ENCODE peak calls at places on chromosome X, in ten cellular contexts. F is uterus, C is heart left ventricle, H is suprapubic skin, J is body of pancreas, P is esophagus muscularis mucosa, L is sigmoid colon, V is IMR-90, R is gastrocnemius medialis, E is transverse colon. T is an unnamed sample. For H3K4me1, the result is how much of the 10 kb centered on the place peaks cover.

GRCh38 chrX:70455366-70456202 is 10.9 kb downstream of the DLG3 start:
- DNase-seq in F (no peak), V (no peak), R (no peak), P (no peak), L (no peak), H (no peak), E (peak), C (no peak), J (peak), T (no peak)

GRCh38 chrX:107675823-107676555 is 47.7 kb downstream of the PRPS1 start:
- DNase-seq in E (no peak), J (no peak), H (no peak), C (no peak), V (peak), F (peak), L (peak), R (peak), P (no peak), T (peak)

GRCh38 chrX:110847334-110847733 is 51.7 kb upstream of the CHRDL1 start:
- DNase-seq in E (no peak), F (no peak), C (no peak), H (no peak), P (no peak), J (no peak), R (no peak), V (peak), L (no peak), T (no peak)

GRCh38 chrX:42615161-42615563 is 162.8 kb downstream of the PPP1R2C start:
- DNase-seq in V (no peak), J (no peak), R (no peak), H (no peak), C (no peak), E (peak), P (no peak), L (no peak), F (no peak), T (no peak)

GRCh38 chrX:139091086-139091485 is 379.6 kb upstream of the FGF13 start:
- DNase-seq in P (no peak), R (no peak), H (no peak), C (no peak), L (no peak), E (no peak), F (no peak), J (no peak), V (no peak), T (no peak)

GRCh38 chrX:152635941-152636340 is 1.8 kb upstream of the GABRQ start:
- DNase-seq in C (no peak), L (no peak), V (peak), J (peak), H (no peak), P (no peak), R (no peak), F (no peak), E (peak), T (no peak)

GRCh38 chrX:41903544-41903943 is 19.8 kb downstream of the CASK start:
- DNase-seq in V (no peak), L (no peak), H (no peak), E (no peak), P (no peak), J (no peak), C (no peak), R (no peak), F (no peak), T (no peak)

GRCh38 chrX:126836195-126836594 is 16.7 kb downstream of the PRR32 start:
- DNase-seq in J (no peak), V (no peak), R (no peak), L (no peak), F (no peak), H (no peak), C (no peak), P (no peak), E (no peak), T (no peak)

GRCh38 chrX:118156953-118157608 is 40.5 kb upstream of the KLHL13 start:
- DNase-seq in R (no peak), C (no peak), L (no peak), J (no peak), H (no peak), F (no peak), P (no peak), E (no peak), V (no peak), T (no peak)

GRCh38 chrX:63330681-63331080 is 20.5 kb downstream of the SPIN4 start:
- DNase-seq in V (no peak), E (no peak), F (no peak), L (no peak), P (no peak), J (no peak), R (no peak), H (no peak), C (no peak), T (no peak)

GRCh38 chrX:56932653-56933339 is 62.5 kb downstream of the SPIN3 start:
- DNase-seq in J (no peak), F (no peak), V (no peak), H (no peak), L (no peak), R (no peak), E (no peak), P (no peak), C (no peak), T (no peak)

GRCh38 chrX:7146026-7146702 is 1.3 kb upstream of the STS start:
- DNase-seq in L (no peak), R (no peak), E (no peak), V (no peak), F (no peak), J (no peak), H (no peak), C (no peak), P (no peak), T (no peak)

GRCh38 chrX:68916891-68917290 is 88.1 kb downstream of the EFNB1 start:
- DNase-seq in L (no peak), H (no peak), C (no peak), R (no peak), P (no peak), E (no peak), F (no peak), J (no peak), V (no peak), T (no peak)

GRCh38 chrX:17839269-17839668 is 21.8 kb downstream of the RAI2 start:
- DNase-seq in F (no peak), J (no peak), E (no peak), C (no peak), P (no peak), R (no peak), V (no peak), L (no peak), H (no peak), T (no peak)

GRCh38 chrX:131746491-131746968 is 202.7 kb downstream of the OR13H1 start:
- DNase-seq in E (peak), P (no peak), V (peak), H (peak), C (no peak), R (no peak), J (no peak), F (peak), L (peak), T (peak)

GRCh38 chrX:140664939-140665338 is 44.6 kb upstream of the LINC00632 start:
- DNase-seq in V (peak), L (no peak), C (no peak), E (no peak), R (no peak), J (no peak), F (no peak), H (no peak), P (no peak), T (no peak)

GRCh38 chrX:10533686-10534365 is 86.6 kb downstream of the MID1 start:
- DNase-seq in J (no peak), C (no peak), R (no peak), V (no peak), L (no peak), H (no peak), P (no peak), F (no peak), E (no peak), T (no peak)

GRCh38 chrX:135463937-135464336 is 42.2 kb downstream of the SMIM10L2A start:
- DNase-seq in E (no peak), H (no peak), F (no peak), J (no peak), R (no peak), V (peak), C (no peak), P (no peak), L (no peak), T (no peak)

GRCh38 chrX:42219231-42219630 is 295.9 kb upstream of the CASK start:
- DNase-seq in L (no peak), C (no peak), F (no peak), J (no peak), P (no peak), V (no peak), R (no peak), E (no peak), H (no peak), T (no peak)

GRCh38 chrX:3516051-3516541 is 169.6 kb upstream of the MXRA5 start:
- DNase-seq in F (no peak), V (peak), C (no peak), L (no peak), J (no peak), H (no peak), E (no peak), P (no peak), R (no peak), T (no peak)
- H3K4me1 ChIP-seq in F (under half), V (under half), C (under half), L (under half), J (under half), H (under half), E (under half), P (under half), R (under half), T (under half)

DNA sequence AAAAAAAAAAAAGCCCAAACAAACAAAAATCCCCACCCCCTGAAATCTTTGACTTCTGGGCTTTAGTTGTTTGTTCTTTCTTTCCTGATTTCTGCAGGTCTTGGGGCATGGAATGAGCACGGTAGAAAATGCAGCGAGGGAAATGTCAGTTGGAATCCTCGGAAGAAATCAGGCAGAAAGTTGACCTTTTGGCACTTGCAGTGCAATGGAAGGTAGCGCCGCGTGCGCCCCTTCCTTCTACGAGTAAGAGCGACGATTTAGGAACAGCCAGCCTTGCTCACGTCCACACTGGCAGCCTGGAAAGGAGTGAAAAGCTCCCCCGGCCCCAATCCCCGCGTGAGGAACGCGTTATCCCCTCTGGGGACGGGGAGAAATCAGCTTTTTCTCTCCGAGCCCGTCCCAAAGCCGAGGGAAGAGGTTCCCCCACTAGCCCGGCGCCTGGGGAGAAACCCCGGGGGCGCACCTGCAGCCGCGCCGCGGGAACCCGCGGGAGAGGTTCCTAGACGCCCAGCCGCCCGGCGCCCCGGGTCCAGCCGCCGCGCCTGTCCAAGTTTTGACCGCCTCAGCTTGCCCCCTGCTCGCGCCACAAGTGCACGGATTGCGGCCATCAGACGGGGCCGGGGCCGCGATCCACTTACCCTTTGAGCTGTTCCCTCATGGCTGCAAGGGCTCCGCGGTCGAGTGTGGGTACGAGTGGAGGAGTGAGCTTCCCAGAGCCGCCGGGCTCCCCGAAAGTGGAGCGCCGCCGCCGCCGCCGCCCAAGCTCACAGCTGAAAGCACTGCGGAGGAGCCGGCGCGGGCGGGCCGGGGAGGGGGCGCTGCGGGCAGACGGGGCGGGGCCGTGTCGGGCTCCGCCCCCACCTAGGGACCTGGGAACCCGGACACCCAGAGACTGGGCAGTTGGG is 194.6 kb upstream of the FTHL17 start:
- DNase-seq in E (peak), L (peak), P (no peak), R (no peak), H (peak), F (peak), C (peak), J (peak), V (no peak), T (peak)
- TF ChIP-seq POLR2A in E (no peak), L (no peak), P (no peak), R (no peak), H (no peak), F (no peak), C (no peak), J (peak), V (no peak), T (no peak)

GRCh38 chrX:154094833-154095232 is 2.7 kb downstream of the MECP2 start:
- DNase-seq in L (no peak), V (no peak), E (no peak), J (no peak), P (no peak), R (no peak), F (no peak), C (no peak), H (no peak), T (no peak)

GRCh38 chrX:154092371-154092770 is 5.1 kb downstream of the MECP2 start:
- DNase-seq in F (no peak), V (no peak), J (no peak), H (no peak), E (no peak), C (no peak), R (no peak), P (no peak), L (no peak), T (no peak)

GRCh38 chrX:154093965-154094364 is 3.6 kb downstream of the MECP2 start:
- DNase-seq in P (no peak), H (no peak), C (no peak), E (no peak), L (no peak), J (no peak), R (no peak), V (no peak), F (no peak), T (no peak)

GRCh38 chrX:154090731-154091130 is 6.8 kb downstream of the MECP2 start:
- DNase-seq in F (no peak), H (no peak), V (no peak), E (no peak), J (no peak), P (no peak), R (no peak), C (no peak), L (no peak), T (no peak)

GRCh38 chrX:154091678-154092077 is 5.8 kb downstream of the MECP2 start:
- DNase-seq in C (no peak), L (no peak), R (no peak), P (no peak), J (peak), F (no peak), V (no peak), H (no peak), E (no peak), T (no peak)
- H3K4me1 ChIP-seq in C (under half), L (under half), R (under half), P (half or more), J (under half), F (under half), V (under half), H (under half), E (under half), T (under half)

GRCh38 chrX:119500061-119500800 is 32.0 kb downstream of the SLC25A5 start:
- DNase-seq in C (no peak), P (no peak), E (no peak), J (no peak), L (peak), R (no peak), F (no peak), H (no peak), V (no peak), T (no peak)

GRCh38 chrX:119505945-119506344 is 37.7 kb downstream of the SLC25A5 start:
- DNase-seq in P (no peak), V (no peak), C (no peak), J (no peak), R (no peak), E (peak), F (no peak), L (peak), H (no peak), T (no peak)

GRCh38 chrX:119501511-119502148 is 33.4 kb downstream of the SLC25A5 start:
- DNase-seq in H (peak), C (no peak), V (no peak), L (peak), E (no peak), J (no peak), P (no peak), R (no peak), F (no peak), T (no peak)

GRCh38 chrX:119503484-119503861 is 35.2 kb downstream of the SLC25A5 start:
- DNase-seq in C (no peak), H (peak), R (no peak), J (peak), E (peak), P (no peak), F (no peak), V (peak), L (peak), T (no peak)

DNA sequence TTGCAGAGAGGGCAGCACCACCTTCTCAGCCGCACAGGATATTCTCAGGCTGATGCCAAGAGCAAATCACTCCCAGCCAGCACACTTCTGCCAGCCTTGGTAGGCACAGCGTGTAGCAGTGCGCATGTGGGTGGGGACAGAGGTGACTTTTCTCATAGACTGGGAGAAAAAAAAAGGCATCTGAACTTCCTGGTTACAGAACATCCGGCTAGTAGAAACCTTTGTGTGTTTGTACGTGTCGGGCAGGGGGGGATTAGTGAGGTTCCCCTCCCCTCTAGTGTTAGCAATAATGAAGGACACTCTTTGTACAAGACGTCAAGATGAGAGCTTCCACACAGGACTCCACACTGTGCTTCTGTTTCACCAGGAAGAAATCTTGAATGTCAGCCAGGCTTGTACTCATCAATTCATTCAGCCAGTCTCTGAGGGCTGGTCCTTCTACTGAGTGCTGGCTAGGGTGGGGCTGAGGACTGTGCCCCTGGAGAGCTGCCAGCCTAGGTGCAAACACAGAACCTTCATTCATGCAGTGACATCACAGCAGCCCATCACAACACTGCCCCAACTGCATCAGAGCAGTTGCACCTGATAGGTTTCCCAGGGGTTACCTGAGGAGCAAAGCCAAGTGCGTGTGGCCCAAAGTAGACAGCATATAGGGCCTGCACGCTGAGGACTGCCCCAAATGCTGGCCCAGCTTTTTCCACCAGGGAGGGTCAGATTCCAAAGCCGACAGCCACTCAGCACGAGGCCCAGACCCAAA is 34.7 kb downstream of the SLC25A5 start:
- DNase-seq in H (peak), C (no peak), V (peak), F (no peak), R (no peak), L (peak), E (peak), J (peak), P (no peak), T (no peak)
- TF ChIP-seq POLR2A in H (no peak), C (no peak), V (no peak), F (no peak), R (no peak), L (no peak), E (peak), J (no peak), P (no peak), T (no peak)

DNA sequence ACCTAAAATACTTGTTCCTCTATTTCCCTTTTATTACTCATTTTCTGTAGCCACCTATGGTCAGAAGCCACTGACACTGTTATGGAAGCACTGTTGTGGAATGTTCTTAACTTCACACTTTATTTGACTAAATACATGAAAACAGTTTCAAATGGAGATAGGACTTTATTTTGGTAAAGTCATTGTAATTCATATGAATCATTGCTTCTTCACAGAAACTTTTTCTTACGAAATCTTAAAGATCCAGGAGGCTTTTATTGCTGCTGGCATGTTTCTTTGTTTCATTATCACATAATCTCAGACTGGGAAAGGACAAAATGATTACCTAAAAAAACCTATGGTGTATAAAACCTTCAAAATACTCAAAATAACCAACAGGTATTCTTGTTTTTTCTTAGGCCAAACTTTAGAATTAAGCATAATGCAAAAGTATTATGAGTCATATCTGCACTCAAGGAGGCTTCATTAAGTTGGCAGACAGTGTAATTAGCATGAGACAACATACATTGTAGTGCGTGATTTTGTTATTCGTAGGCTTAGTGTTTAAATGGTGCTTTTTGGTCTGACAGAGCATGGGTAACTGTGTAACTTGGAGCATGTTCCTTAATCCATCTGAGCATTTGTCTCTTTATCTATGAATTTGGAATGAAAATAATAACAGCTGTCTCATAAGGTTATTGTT is 58.0 kb downstream of the SH3BGRL start:
- DNase-seq in H (no peak), E (no peak), R (no peak), C (no peak), F (no peak), L (no peak), P (no peak), V (peak), J (no peak), T (no peak)
- H3K4me1 ChIP-seq in H (under half), E (under half), R (under half), C (under half), F (under half), L (under half), P (under half), V (under half), J (under half), T (under half)

GRCh38 chrX:154804957-154805695 is at the start of gene MPP1:
- DNase-seq in V (peak), E (peak), J (peak), F (peak), C (peak), L (peak), H (peak), P (no peak), R (peak), T (peak)
- TF ChIP-seq POLR2A in V (no peak), E (peak), J (peak), F (peak), C (no peak), L (peak), H (no peak), P (peak), R (peak), T (no peak)

GRCh38 chrX:38127961-38128360 is 92.7 kb downstream of the SRPX start:
- DNase-seq in J (no peak), R (no peak), E (no peak), F (no peak), C (no peak), V (no peak), L (no peak), P (no peak), H (no peak), T (no peak)

GRCh38 chrX:38124000-38124399 is 96.7 kb downstream of the SRPX start:
- DNase-seq in J (no peak), C (no peak), L (no peak), R (no peak), E (no peak), F (no peak), H (no peak), P (no peak), V (no peak), T (no peak)

GRCh38 chrX:38126179-38126578 is 94.5 kb downstream of the SRPX start:
- DNase-seq in H (no peak), J (no peak), V (no peak), L (no peak), P (no peak), E (no peak), R (no peak), C (no peak), F (no peak), T (no peak)

GRCh38 chrX:38129366-38129765 is 91.3 kb downstream of the SRPX start:
- DNase-seq in L (no peak), C (no peak), H (no peak), F (no peak), P (no peak), V (no peak), J (no peak), R (no peak), E (no peak), T (no peak)
- H3K4me1 ChIP-seq in L (under half), C (under half), H (under half), F (under half), P (under half), V (under half), J (under half), R (under half), E (under half), T (under half)

GRCh38 chrX:1421433-1422134 is 29.7 kb upstream of the SLC25A6 start:
- DNase-seq in R (no peak), F (no peak), V (no peak), L (peak), H (peak), P (no peak), C (no peak), E (no peak), J (no peak), T (no peak)
- TF ChIP-seq POLR2A in R (no peak), F (no peak), V (no peak), L (no peak), H (no peak), P (no peak), C (no peak), E (no peak), J (no peak), T (no peak)

T was measured in ovary.